ENCODE peak calls at places on chromosomes 7 and 10, in four cellular contexts. One of them, this sample, is unnamed.
A peak's percentile ranks its signal among the peaks of the same experiment; 100 is the strongest.

GRCh38 chr10:126247454-126247975 is 140.8 kb downstream of the ADAM12 start:
- DNase-seq in T1000: peak; percentile 85
- DNase-seq in NCI-H1105: no peak
- DNase-seq in NCI-H748 treated with DMSO at 0.1 percent for 48 hours: no peak
- DNase-seq in this sample: no peak

GRCh38 chr7:114026486-114027089 is 107.8 kb upstream of the PPP1R3A start:
- DNase-seq in T1000: no peak
- DNase-seq in NCI-H1105: peak; percentile 61
- DNase-seq in NCI-H748 treated with DMSO at 0.1 percent for 48 hours: peak; percentile 66
- DNase-seq in this sample: peak; percentile 78

GRCh38 chr10:83343676-83344075 is 795.6 kb upstream of the GHITM start:
- DNase-seq in T1000: no peak
- DNase-seq in NCI-H1105: no peak
- DNase-seq in NCI-H748 treated with DMSO at 0.1 percent for 48 hours: no peak
- DNase-seq in this sample: no peak

GRCh38 chr10:128577958-128578750 is 451.9 kb upstream of the MKI67 start:
- DNase-seq in T1000: no peak
- DNase-seq in NCI-H1105: no peak
- DNase-seq in NCI-H748 treated with DMSO at 0.1 percent for 48 hours: no peak
- DNase-seq in this sample: no peak

GRCh38 chr7:6709808-6710207 is 3.1 kb upstream of the ZNF12 start:
- DNase-seq in T1000: no peak
- DNase-seq in NCI-H1105: no peak
- DNase-seq in NCI-H748 treated with DMSO at 0.1 percent for 48 hours: no peak
- DNase-seq in this sample: no peak

GRCh38 chr7:157490465-157490912 is 153.7 kb downstream of the DNAJB6 start:
- DNase-seq in T1000: no peak
- DNase-seq in NCI-H1105: no peak
- DNase-seq in NCI-H748 treated with DMSO at 0.1 percent for 48 hours: no peak
- DNase-seq in this sample: no peak

GRCh38 chr7:139560678-139561077 is 37.2 kb downstream of the CLEC2L start:
- DNase-seq in T1000: no peak
- DNase-seq in NCI-H1105: peak; percentile 94
- DNase-seq in NCI-H748 treated with DMSO at 0.1 percent for 48 hours: peak; percentile 68
- DNase-seq in this sample: no peak

GRCh38 chr7:151743481-151743983 is 133.4 kb downstream of the PRKAG2 start:
- DNase-seq in T1000: no peak
- DNase-seq in NCI-H1105: no peak
- DNase-seq in NCI-H748 treated with DMSO at 0.1 percent for 48 hours: no peak
- DNase-seq in this sample: no peak

GRCh38 chr7:47581821-47582747 is at the start of gene TNS3:
- DNase-seq in T1000: no peak
- DNase-seq in NCI-H1105: no peak
- DNase-seq in NCI-H748 treated with DMSO at 0.1 percent for 48 hours: no peak
- DNase-seq in this sample: peak; percentile 49

GRCh38 chr10:22321156-22321711 is 335 bp downstream of the BMI1 start:
- DNase-seq in T1000: peak; percentile 100
- DNase-seq in NCI-H1105: peak; percentile 26
- DNase-seq in NCI-H748 treated with DMSO at 0.1 percent for 48 hours: no peak
- DNase-seq in this sample: no peak

GRCh38 chr7:98192781-98193457 is 18.3 kb upstream of the BHLHA15 start:
- DNase-seq in T1000: no peak
- DNase-seq in NCI-H1105: no peak
- DNase-seq in NCI-H748 treated with DMSO at 0.1 percent for 48 hours: no peak
- DNase-seq in this sample: no peak

GRCh38 chr10:79399242-79399831 is 46.1 kb downstream of the ZCCHC24 start:
- DNase-seq in T1000: peak; percentile 96
- DNase-seq in NCI-H1105: no peak
- DNase-seq in NCI-H748 treated with DMSO at 0.1 percent for 48 hours: no peak
- DNase-seq in this sample: no peak

GRCh38 chr7:115357213-115357999 is 435.5 kb downstream of the MDFIC start:
- DNase-seq in T1000: no peak
- DNase-seq in NCI-H1105: peak; percentile 61
- DNase-seq in NCI-H748 treated with DMSO at 0.1 percent for 48 hours: peak; percentile 98
- DNase-seq in this sample: no peak

GRCh38 chr10:118729641-118730258 is 25.0 kb downstream of the CACUL1 start:
- DNase-seq in T1000: no peak
- DNase-seq in NCI-H1105: no peak
- DNase-seq in NCI-H748 treated with DMSO at 0.1 percent for 48 hours: no peak
- DNase-seq in this sample: no peak

GRCh38 chr10:119197921-119198320 is 9.4 kb upstream of the GRK5 start:
- DNase-seq in T1000: no peak
- DNase-seq in NCI-H1105: no peak
- DNase-seq in NCI-H748 treated with DMSO at 0.1 percent for 48 hours: no peak
- DNase-seq in this sample: no peak

GRCh38 chr10:14782691-14783363 is 8.1 kb upstream of the FAM107B start:
- DNase-seq in T1000: peak; percentile 91
- DNase-seq in NCI-H1105: no peak
- DNase-seq in NCI-H748 treated with DMSO at 0.1 percent for 48 hours: no peak
- DNase-seq in this sample: no peak

GRCh38 chr7:127378537-127378936 is 14.0 kb downstream of the ZNF800 start:
- DNase-seq in T1000: no peak
- DNase-seq in NCI-H1105: no peak
- DNase-seq in NCI-H748 treated with DMSO at 0.1 percent for 48 hours: no peak
- DNase-seq in this sample: no peak

GRCh38 chr7:31121641-31122040 is 69.5 kb downstream of the ADCYAP1R1 start:
- DNase-seq in T1000: no peak
- DNase-seq in NCI-H1105: no peak
- DNase-seq in NCI-H748 treated with DMSO at 0.1 percent for 48 hours: no peak
- DNase-seq in this sample: no peak